ENCODE peak calls at places on chromosomes 11 and 22, in seven cellular contexts. W is cardiac fibroblast, K is Peyer's patch, R is neural progenitor cell, V is GM23338, H is brain microvascular endothelial cell, E is tibial nerve. X is an unnamed sample.

GRCh38 chr11:87398913-87399312 is 361.2 kb downstream of the TMEM135 start:
- DNase-seq in W (no peak), K (no peak), R (no peak), V (no peak), H (no peak), E (peak), X (no peak)

GRCh38 chr22:47486569-47487312 is 724.3 kb downstream of the TBC1D22A start:
- DNase-seq in W (no peak), K (no peak), R (no peak), V (peak), H (no peak), E (no peak), X (no peak)

GRCh38 chr11:74642912-74643311 is 50.5 kb downstream of the POLD3 start:
- DNase-seq in W (no peak), K (no peak), R (no peak), V (no peak), H (no peak), E (no peak), X (no peak)

GRCh38 chr11:89498845-89499448 is 7.8 kb upstream of the NOX4 start:
- DNase-seq in W (no peak), K (no peak), R (no peak), V (peak), H (no peak), E (no peak), X (no peak)

GRCh38 chr11:73270855-73271477 is 1.2 kb upstream of the P2RY6 start:
- DNase-seq in W (no peak), K (no peak), R (no peak), V (no peak), H (no peak), E (no peak), X (no peak)

GRCh38 chr22:25100972-25101371 is 98.7 kb upstream of the CRYBB3 start:
- DNase-seq in W (no peak), K (no peak), R (peak), V (no peak), H (no peak), E (no peak), X (no peak)

GRCh38 chr11:128926000-128926399 is 16.7 kb downstream of the TP53AIP1 start:
- DNase-seq in W (no peak), K (no peak), R (no peak), V (no peak), H (no peak), E (no peak), X (peak)

GRCh38 chr11:44774736-44775135 is 48.0 kb downstream of the TSPAN18 start:
- DNase-seq in W (no peak), K (no peak), R (no peak), V (no peak), H (no peak), E (no peak), X (no peak)

GRCh38 chr22:29307658-29308147 is 1.3 kb downstream of the GAS2L1 start:
- DNase-seq in W (no peak), K (no peak), R (peak), V (no peak), H (no peak), E (no peak), X (no peak)

GRCh38 chr11:45156731-45157130 is 10.3 kb downstream of the PRDM11 start:
- DNase-seq in W (no peak), K (no peak), R (no peak), V (no peak), H (no peak), E (no peak), X (peak)

GRCh38 chr11:64877390-64878222 is 815 bp downstream of the EHD1 start:
- DNase-seq in W (no peak), K (peak), R (peak), V (no peak), H (no peak), E (no peak), X (peak)

GRCh38 chr11:46719048-46719542 is at the start of gene F2:
- DNase-seq in W (no peak), K (no peak), R (no peak), V (no peak), H (no peak), E (no peak), X (no peak)

GRCh38 chr22:46829140-46829891 is 66.9 kb downstream of the TBC1D22A start:
- DNase-seq in W (peak), K (no peak), R (no peak), V (no peak), H (peak), E (no peak), X (no peak)

GRCh38 chr11:103826856-103827255 is 209.6 kb upstream of the DDI1 start:
- DNase-seq in W (no peak), K (no peak), R (no peak), V (no peak), H (no peak), E (no peak), X (no peak)

GRCh38 chr22:25903294-25903693 is 161.3 kb downstream of the MYO18B start:
- DNase-seq in W (no peak), K (no peak), R (peak), V (peak), H (no peak), E (no peak), X (no peak)

GRCh38 chr11:134656861-134657540 is 245.0 kb upstream of the B3GAT1 start:
- DNase-seq in W (no peak), K (no peak), R (no peak), V (no peak), H (no peak), E (no peak), X (peak)

GRCh38 chr22:24928322-24928721 is 18.2 kb downstream of the LHFPL7 start:
- DNase-seq in W (no peak), K (no peak), R (no peak), V (no peak), H (no peak), E (no peak), X (no peak)

GRCh38 chr11:14904745-14905103 is 12.7 kb upstream of the CYP2R1 start:
- DNase-seq in W (peak), K (peak), R (peak), V (peak), H (peak), E (peak), X (peak)

GRCh38 chr22:31544481-31545480 is 48.4 kb downstream of the SFI1 start:
- DNase-seq in W (no peak), K (no peak), R (no peak), V (no peak), H (no peak), E (no peak), X (no peak)

GRCh38 chr22:37659066-37659896 is 758 bp downstream of the PDXP start:
- DNase-seq in W (no peak), K (peak), R (no peak), V (no peak), H (no peak), E (no peak), X (peak)

GRCh38 chr11:118214210-118214914 is 10.4 kb downstream of the JAML start:
- DNase-seq in W (no peak), K (no peak), R (no peak), V (no peak), H (no peak), E (no peak), X (no peak)

GRCh38 chr11:104668797-104669463 is 229.3 kb downstream of the CASP12 start:
- DNase-seq in W (peak), K (no peak), R (no peak), V (no peak), H (peak), E (no peak), X (no peak)

GRCh38 chr11:100639140-100639539 is 47.9 kb upstream of the ARHGAP42 start:
- DNase-seq in W (peak), K (no peak), R (no peak), V (no peak), H (peak), E (no peak), X (no peak)

GRCh38 chr22:32050678-32051515 is 7.8 kb downstream of the SLC5A1 start:
- DNase-seq in W (peak), K (no peak), R (no peak), V (peak), H (peak), E (no peak), X (no peak)

GRCh38 chr11:113289341-113290187 is 24.8 kb upstream of the TTC12 start:
- DNase-seq in W (peak), K (peak), R (peak), V (peak), H (peak), E (peak), X (peak)

GRCh38 chr11:44817207-44817944 is 90.6 kb downstream of the TSPAN18 start:
- DNase-seq in W (no peak), K (no peak), R (no peak), V (no peak), H (no peak), E (no peak), X (peak)

GRCh38 chr11:64924910-64925284 is 408 bp downstream of the PPP2R5B start:
- DNase-seq in W (peak), K (no peak), R (peak), V (peak), H (no peak), E (no peak), X (no peak)

GRCh38 chr11:46729110-46730027 is 10.4 kb downstream of the F2 start:
- DNase-seq in W (no peak), K (no peak), R (no peak), V (no peak), H (no peak), E (no peak), X (peak)

GRCh38 chr22:41963453-41964105 is 5.7 kb upstream of the SEPTIN3 start:
- DNase-seq in W (peak), K (no peak), R (peak), V (no peak), H (no peak), E (no peak), X (no peak)

GRCh38 chr22:41952713-41953112 is 763 bp downstream of the SMIM45 start:
- DNase-seq in W (no peak), K (no peak), R (no peak), V (no peak), H (no peak), E (no peak), X (no peak)

DNA sequence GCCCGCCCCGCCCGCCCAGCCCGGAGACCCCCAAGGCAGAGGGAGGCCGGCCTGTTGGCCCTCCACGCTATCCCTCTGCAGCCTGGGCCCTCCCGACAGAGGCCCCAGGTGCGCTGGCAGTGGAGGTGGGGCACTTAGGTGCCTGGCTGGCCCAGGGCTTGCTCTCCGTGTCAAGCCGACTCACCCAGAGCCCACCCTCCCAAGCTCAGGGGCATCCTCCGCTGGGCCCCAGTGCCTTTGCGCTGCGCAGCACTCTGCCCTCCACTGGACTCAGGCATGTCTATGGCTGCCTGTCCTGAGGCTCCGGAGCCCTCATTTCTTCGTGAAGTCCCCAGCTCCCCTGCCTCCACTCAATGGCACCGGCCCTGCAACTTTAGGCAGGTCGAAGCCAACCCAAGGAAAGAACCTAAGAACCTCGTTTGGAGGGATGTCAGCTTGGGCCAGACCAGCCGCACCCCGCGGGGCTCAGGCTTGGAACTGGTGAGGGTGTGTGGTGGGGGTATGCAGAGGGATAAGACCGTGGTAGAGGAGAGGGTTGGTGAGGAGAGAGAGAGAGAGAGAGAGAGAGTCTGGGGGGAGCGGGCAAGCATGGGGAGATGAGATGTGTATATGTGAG is 6.1 kb downstream of the SMIM45 start:
- DNase-seq in W (no peak), K (no peak), R (no peak), V (peak), H (no peak), E (no peak), X (no peak)
- TF ChIP-seq CTCF in W (no peak), K (no peak), R (no peak), V (no peak), H (no peak), E (no peak), X (peak)

GRCh38 chr11:8033312-8033715 is 46.2 kb downstream of the EIF3F start:
- DNase-seq in W (peak), K (peak), R (peak), V (peak), H (peak), E (peak), X (peak)

GRCh38 chr11:8032122-8032521 is 45.0 kb downstream of the EIF3F start:
- DNase-seq in W (no peak), K (no peak), R (no peak), V (no peak), H (no peak), E (no peak), X (peak)

GRCh38 chr11:8033791-8034585 is 46.9 kb downstream of the EIF3F start:
- DNase-seq in W (no peak), K (no peak), R (no peak), V (no peak), H (no peak), E (no peak), X (peak)

GRCh38 chr11:8031248-8032115 is 44.3 kb downstream of the EIF3F start:
- DNase-seq in W (no peak), K (no peak), R (no peak), V (no peak), H (no peak), E (no peak), X (peak)

GRCh38 chr11:8032576-8033311 is 45.6 kb downstream of the EIF3F start:
- DNase-seq in W (no peak), K (no peak), R (no peak), V (peak), H (no peak), E (no peak), X (peak)
- TF ChIP-seq CTCF in W (no peak), K (no peak), R (no peak), V (no peak), H (no peak), E (no peak), X (no peak)

DNA sequence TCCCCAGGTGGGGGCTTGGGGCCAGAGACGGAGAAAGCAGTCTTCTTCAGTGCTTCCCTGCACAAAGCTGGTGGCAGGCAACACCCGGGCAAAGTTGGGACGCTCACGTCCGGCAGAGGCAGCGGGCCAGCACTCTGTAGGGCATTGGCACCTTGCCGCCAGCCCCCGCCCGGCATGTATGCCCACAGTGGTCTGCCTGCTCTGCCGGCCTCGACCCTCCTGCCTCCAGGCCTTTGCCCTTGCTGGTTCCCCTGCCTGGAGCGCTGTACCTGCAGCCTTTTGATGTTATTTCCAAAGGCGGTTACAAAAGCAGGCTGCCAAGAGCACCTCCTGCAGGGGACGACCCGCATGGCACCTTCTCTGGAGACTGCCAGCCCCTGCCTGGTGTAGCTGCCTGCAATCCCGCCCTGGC is 56.5 kb upstream of the SHISAL1 start:
- DNase-seq in W (no peak), K (no peak), R (peak), V (peak), H (no peak), E (no peak), X (peak)
- TF ChIP-seq CTCF in W (peak), K (no peak), R (peak), V (peak), H (peak), E (no peak), X (no peak)

GRCh38 chr11:121444508-121444907 is 7.6 kb upstream of the SORL1 start:
- DNase-seq in W (no peak), K (no peak), R (no peak), V (no peak), H (no peak), E (no peak), X (no peak)

GRCh38 chr11:121449123-121449522 is 3.0 kb upstream of the SORL1 start:
- DNase-seq in W (no peak), K (no peak), R (no peak), V (no peak), H (no peak), E (no peak), X (no peak)

GRCh38 chr11:121448431-121448941 is 3.6 kb upstream of the SORL1 start:
- DNase-seq in W (no peak), K (no peak), R (no peak), V (no peak), H (no peak), E (no peak), X (no peak)

GRCh38 chr11:121445071-121445768 is 6.9 kb upstream of the SORL1 start:
- DNase-seq in W (no peak), K (no peak), R (no peak), V (no peak), H (no peak), E (no peak), X (no peak)

DNA sequence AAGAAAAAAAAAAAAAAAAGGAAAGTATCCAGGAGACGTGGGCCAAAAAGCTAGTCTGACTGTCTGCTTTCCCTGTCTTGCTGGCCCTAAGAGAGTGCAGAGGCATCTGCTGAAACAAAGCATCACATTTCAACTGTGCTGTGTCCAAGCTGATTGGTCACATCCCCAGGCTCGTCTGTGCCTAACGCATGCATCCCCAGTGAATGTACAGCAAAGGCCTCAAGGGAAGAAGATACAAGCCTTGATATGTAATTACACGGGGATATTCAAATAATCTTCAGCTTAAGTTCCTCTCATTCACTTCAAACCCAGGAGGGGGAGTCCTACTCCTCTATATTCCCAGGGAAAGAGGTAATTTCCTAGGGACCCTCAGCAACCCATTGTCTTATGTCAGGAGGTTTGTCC is 5.4 kb upstream of the SORL1 start:
- DNase-seq in W (no peak), K (no peak), R (peak), V (peak), H (no peak), E (no peak), X (no peak)
- TF ChIP-seq CTCF in W (no peak), K (no peak), R (peak), V (peak), H (peak), E (no peak), X (no peak)

DNA sequence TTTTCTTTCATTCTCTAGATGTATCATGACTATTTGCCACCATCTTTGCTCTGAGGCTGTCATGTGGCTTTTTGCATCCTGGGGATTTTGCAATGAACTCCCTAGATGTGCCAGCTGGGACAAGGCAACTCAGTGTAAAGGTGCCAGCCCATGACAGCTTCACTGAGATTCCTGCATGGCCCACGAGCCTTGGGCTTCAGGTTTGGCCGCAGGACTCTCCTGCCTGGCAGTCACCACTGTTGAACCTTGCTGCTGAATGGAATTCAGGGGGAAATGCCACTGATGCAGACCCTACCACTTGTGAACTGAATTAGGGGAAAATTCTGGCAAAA is 385.2 kb downstream of the SOX6 start:
- DNase-seq in W (no peak), K (no peak), R (no peak), V (no peak), H (no peak), E (no peak), X (peak)
- TF ChIP-seq CTCF in W (no peak), K (no peak), R (no peak), V (no peak), H (no peak), E (no peak), X (no peak)

GRCh38 chr22:22042009-22042408 is 59.4 kb upstream of the TOP3B start:
- DNase-seq in W (no peak), K (no peak), R (no peak), V (no peak), H (no peak), E (no peak), X (no peak)

GRCh38 chr22:22044153-22044552 is 61.6 kb upstream of the TOP3B start:
- DNase-seq in W (no peak), K (no peak), R (no peak), V (no peak), H (no peak), E (no peak), X (no peak)

GRCh38 chr22:22045576-22046335 is 63.2 kb upstream of the TOP3B start:
- DNase-seq in W (no peak), K (no peak), R (no peak), V (no peak), H (no peak), E (no peak), X (no peak)

GRCh38 chr22:22042599-22043295 is 60.2 kb upstream of the TOP3B start:
- DNase-seq in W (no peak), K (no peak), R (no peak), V (no peak), H (no peak), E (no peak), X (no peak)

GRCh38 chr22:22043296-22044078 is 60.9 kb upstream of the TOP3B start:
- DNase-seq in W (no peak), K (peak), R (no peak), V (no peak), H (no peak), E (no peak), X (no peak)
- TF ChIP-seq CTCF in W (no peak), K (no peak), R (no peak), V (no peak), H (no peak), E (no peak), X (no peak)

DNA sequence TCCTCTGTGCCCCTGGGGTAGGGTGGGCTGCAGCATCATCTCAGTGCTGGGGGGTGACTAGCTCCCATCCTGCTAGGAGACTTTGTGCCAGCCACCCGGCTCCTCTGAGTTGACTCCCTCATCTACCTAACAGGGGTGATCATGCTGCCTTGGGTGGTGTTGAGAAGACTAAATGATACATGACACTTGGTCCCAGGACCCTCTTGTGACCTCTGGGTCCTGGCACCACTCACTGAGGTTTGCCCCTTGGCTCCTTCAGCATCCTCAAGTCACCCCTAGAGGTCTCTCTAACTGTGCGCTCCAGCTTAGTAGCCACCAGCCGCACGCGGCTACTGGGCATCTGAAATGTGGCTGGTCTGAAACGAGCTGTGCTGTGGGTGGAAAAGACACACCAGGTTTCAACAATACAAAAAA is 72.1 kb downstream of the LRRC32 start:
- DNase-seq in W (peak), K (no peak), R (peak), V (peak), H (no peak), E (no peak), X (no peak)
- TF ChIP-seq CTCF in W (peak), K (no peak), R (peak), V (peak), H (peak), E (no peak), X (peak)

X was measured in spleen.